ENCODE peak calls at places on chromosomes 4 and X, in seven cellular contexts. One of them, this sample, is unnamed.

GRCh38 chrX:119237526-119238035 is 1.5 kb downstream of the PGRMC1 start:
- DNase-seq in hypothalamus: no peak
- DNase-seq in T-helper 2 cell: no peak
- DNase-seq in activated T-helper 1 cell treated with Interleukin-2 at 50 U/mL for 16 hours: no peak
- DNase-seq in IMR-90: no peak
- DNase-seq in stimulated activated CD8-positive, alpha-beta memory T cell treated with anti-CD3 and anti-CD28 coated beads, Interleukin-2, amount 100 ng/mL, for 48 hours: no peak
- DNase-seq in C1 segment of cervical spinal cord: no peak
- DNase-seq in this sample: no peak

GRCh38 chrX:35733879-35734278 is 64.3 kb upstream of the MAGEB16 start:
- DNase-seq in C1 segment of cervical spinal cord: no peak
- DNase-seq in IMR-90: no peak
- DNase-seq in hypothalamus: no peak
- DNase-seq in T-helper 2 cell: no peak
- DNase-seq in activated T-helper 1 cell treated with Interleukin-2 at 50 U/mL for 16 hours: no peak
- DNase-seq in stimulated activated CD8-positive, alpha-beta memory T cell treated with anti-CD3 and anti-CD28 coated beads, Interleukin-2, amount 100 ng/mL, for 48 hours: no peak
- DNase-seq in this sample: no peak

GRCh38 chrX:94058728-94059382 is 384.8 kb downstream of the FAM133A start:
- DNase-seq in hypothalamus: no peak
- DNase-seq in activated T-helper 1 cell treated with Interleukin-2 at 50 U/mL for 16 hours: no peak
- DNase-seq in T-helper 2 cell: no peak
- DNase-seq in stimulated activated CD8-positive, alpha-beta memory T cell treated with anti-CD3 and anti-CD28 coated beads, Interleukin-2, amount 100 ng/mL, for 48 hours: no peak
- DNase-seq in IMR-90: no peak
- DNase-seq in C1 segment of cervical spinal cord: no peak
- DNase-seq in this sample: no peak

GRCh38 chr4:157824006-157824405 is 348.8 kb downstream of the GASK1B start:
- DNase-seq in activated T-helper 1 cell treated with Interleukin-2 at 50 U/mL for 16 hours: no peak
- DNase-seq in T-helper 2 cell: no peak
- DNase-seq in hypothalamus: no peak
- DNase-seq in stimulated activated CD8-positive, alpha-beta memory T cell treated with anti-CD3 and anti-CD28 coated beads, Interleukin-2, amount 100 ng/mL, for 48 hours: no peak
- DNase-seq in C1 segment of cervical spinal cord: no peak
- DNase-seq in IMR-90: no peak
- DNase-seq in this sample: no peak

GRCh38 chr4:38101563-38101962 is 141.4 kb downstream of the PTTG2 start:
- DNase-seq in stimulated activated CD8-positive, alpha-beta memory T cell treated with anti-CD3 and anti-CD28 coated beads, Interleukin-2, amount 100 ng/mL, for 48 hours: no peak
- DNase-seq in hypothalamus: no peak
- DNase-seq in T-helper 2 cell: no peak
- DNase-seq in activated T-helper 1 cell treated with Interleukin-2 at 50 U/mL for 16 hours: no peak
- DNase-seq in IMR-90: peak
- DNase-seq in C1 segment of cervical spinal cord: no peak
- DNase-seq in this sample: no peak

GRCh38 chr4:100985576-100985975 is 361.8 kb downstream of the PPP3CA start:
- DNase-seq in T-helper 2 cell: no peak
- DNase-seq in IMR-90: no peak
- DNase-seq in activated T-helper 1 cell treated with Interleukin-2 at 50 U/mL for 16 hours: no peak
- DNase-seq in stimulated activated CD8-positive, alpha-beta memory T cell treated with anti-CD3 and anti-CD28 coated beads, Interleukin-2, amount 100 ng/mL, for 48 hours: no peak
- DNase-seq in hypothalamus: no peak
- DNase-seq in C1 segment of cervical spinal cord: no peak
- DNase-seq in this sample: no peak

GRCh38 chr4:139617702-139618490 is 47.7 kb upstream of the MGST2 start:
- DNase-seq in stimulated activated CD8-positive, alpha-beta memory T cell treated with anti-CD3 and anti-CD28 coated beads, Interleukin-2, amount 100 ng/mL, for 48 hours: no peak
- DNase-seq in IMR-90: no peak
- DNase-seq in hypothalamus: no peak
- DNase-seq in C1 segment of cervical spinal cord: no peak
- DNase-seq in activated T-helper 1 cell treated with Interleukin-2 at 50 U/mL for 16 hours: no peak
- DNase-seq in T-helper 2 cell: no peak
- DNase-seq in this sample: no peak

GRCh38 chrX:134365923-134366322 is 94.0 kb upstream of the HPRT1 start:
- DNase-seq in IMR-90: no peak
- DNase-seq in C1 segment of cervical spinal cord: no peak
- DNase-seq in stimulated activated CD8-positive, alpha-beta memory T cell treated with anti-CD3 and anti-CD28 coated beads, Interleukin-2, amount 100 ng/mL, for 48 hours: no peak
- DNase-seq in T-helper 2 cell: no peak
- DNase-seq in activated T-helper 1 cell treated with Interleukin-2 at 50 U/mL for 16 hours: no peak
- DNase-seq in hypothalamus: no peak
- DNase-seq in this sample: no peak

GRCh38 chr4:72604324-72604723 is 35.3 kb upstream of the ADAMTS3 start:
- DNase-seq in IMR-90: no peak
- DNase-seq in hypothalamus: no peak
- DNase-seq in stimulated activated CD8-positive, alpha-beta memory T cell treated with anti-CD3 and anti-CD28 coated beads, Interleukin-2, amount 100 ng/mL, for 48 hours: no peak
- DNase-seq in activated T-helper 1 cell treated with Interleukin-2 at 50 U/mL for 16 hours: no peak
- DNase-seq in T-helper 2 cell: no peak
- DNase-seq in C1 segment of cervical spinal cord: no peak
- DNase-seq in this sample: no peak

GRCh38 chr4:40763228-40763716 is 13.5 kb downstream of the NSUN7 start:
- DNase-seq in C1 segment of cervical spinal cord: no peak
- DNase-seq in T-helper 2 cell: no peak
- DNase-seq in activated T-helper 1 cell treated with Interleukin-2 at 50 U/mL for 16 hours: no peak
- DNase-seq in IMR-90: peak
- DNase-seq in hypothalamus: no peak
- DNase-seq in stimulated activated CD8-positive, alpha-beta memory T cell treated with anti-CD3 and anti-CD28 coated beads, Interleukin-2, amount 100 ng/mL, for 48 hours: peak
- DNase-seq in this sample: no peak

GRCh38 chr4:3440011-3440410 is 1.8 kb upstream of the HGFAC start:
- DNase-seq in stimulated activated CD8-positive, alpha-beta memory T cell treated with anti-CD3 and anti-CD28 coated beads, Interleukin-2, amount 100 ng/mL, for 48 hours: no peak
- DNase-seq in activated T-helper 1 cell treated with Interleukin-2 at 50 U/mL for 16 hours: no peak
- DNase-seq in T-helper 2 cell: no peak
- DNase-seq in hypothalamus: no peak
- DNase-seq in IMR-90: no peak
- DNase-seq in C1 segment of cervical spinal cord: no peak
- DNase-seq in this sample: no peak

GRCh38 chrX:47413179-47413594 is 42.8 kb downstream of the ZNF157 start:
- DNase-seq in stimulated activated CD8-positive, alpha-beta memory T cell treated with anti-CD3 and anti-CD28 coated beads, Interleukin-2, amount 100 ng/mL, for 48 hours: no peak
- DNase-seq in IMR-90: no peak
- DNase-seq in hypothalamus: no peak
- DNase-seq in C1 segment of cervical spinal cord: no peak
- DNase-seq in T-helper 2 cell: no peak
- DNase-seq in activated T-helper 1 cell treated with Interleukin-2 at 50 U/mL for 16 hours: no peak
- DNase-seq in this sample: no peak

GRCh38 chrX:41730101-41730500 is 6.1 kb downstream of the GPR82 start:
- DNase-seq in T-helper 2 cell: no peak
- DNase-seq in activated T-helper 1 cell treated with Interleukin-2 at 50 U/mL for 16 hours: no peak
- DNase-seq in hypothalamus: no peak
- DNase-seq in IMR-90: peak
- DNase-seq in stimulated activated CD8-positive, alpha-beta memory T cell treated with anti-CD3 and anti-CD28 coated beads, Interleukin-2, amount 100 ng/mL, for 48 hours: no peak
- DNase-seq in C1 segment of cervical spinal cord: no peak
- DNase-seq in this sample: no peak

GRCh38 chrX:104310084-104310483 is 55.4 kb upstream of the ESX1 start:
- DNase-seq in T-helper 2 cell: no peak
- DNase-seq in C1 segment of cervical spinal cord: peak
- DNase-seq in stimulated activated CD8-positive, alpha-beta memory T cell treated with anti-CD3 and anti-CD28 coated beads, Interleukin-2, amount 100 ng/mL, for 48 hours: no peak
- DNase-seq in IMR-90: peak
- DNase-seq in hypothalamus: no peak
- DNase-seq in activated T-helper 1 cell treated with Interleukin-2 at 50 U/mL for 16 hours: no peak
- DNase-seq in this sample: no peak

GRCh38 chr4:47774078-47774477 is 63.8 kb downstream of the CORIN start:
- DNase-seq in IMR-90: no peak
- DNase-seq in activated T-helper 1 cell treated with Interleukin-2 at 50 U/mL for 16 hours: no peak
- DNase-seq in T-helper 2 cell: no peak
- DNase-seq in hypothalamus: no peak
- DNase-seq in C1 segment of cervical spinal cord: no peak
- DNase-seq in stimulated activated CD8-positive, alpha-beta memory T cell treated with anti-CD3 and anti-CD28 coated beads, Interleukin-2, amount 100 ng/mL, for 48 hours: no peak
- DNase-seq in this sample: no peak

GRCh38 chr4:124262211-124263179 is 450.0 kb downstream of the ANKRD50 start:
- DNase-seq in stimulated activated CD8-positive, alpha-beta memory T cell treated with anti-CD3 and anti-CD28 coated beads, Interleukin-2, amount 100 ng/mL, for 48 hours: peak
- DNase-seq in hypothalamus: no peak
- DNase-seq in C1 segment of cervical spinal cord: no peak
- DNase-seq in T-helper 2 cell: no peak
- DNase-seq in activated T-helper 1 cell treated with Interleukin-2 at 50 U/mL for 16 hours: no peak
- DNase-seq in IMR-90: peak
- DNase-seq in this sample: peak

GRCh38 chr4:48017108-48017527 is 546 bp downstream of the NIPAL1 start:
- DNase-seq in activated T-helper 1 cell treated with Interleukin-2 at 50 U/mL for 16 hours: peak
- DNase-seq in IMR-90: peak
- DNase-seq in hypothalamus: no peak
- DNase-seq in C1 segment of cervical spinal cord: no peak
- DNase-seq in stimulated activated CD8-positive, alpha-beta memory T cell treated with anti-CD3 and anti-CD28 coated beads, Interleukin-2, amount 100 ng/mL, for 48 hours: peak
- DNase-seq in T-helper 2 cell: no peak
- DNase-seq in this sample: peak

GRCh38 chrX:1207496-1208025 is 4.9 kb downstream of the CRLF2 start:
- DNase-seq in IMR-90: no peak
- DNase-seq in activated T-helper 1 cell treated with Interleukin-2 at 50 U/mL for 16 hours: no peak
- DNase-seq in stimulated activated CD8-positive, alpha-beta memory T cell treated with anti-CD3 and anti-CD28 coated beads, Interleukin-2, amount 100 ng/mL, for 48 hours: no peak
- DNase-seq in T-helper 2 cell: no peak
- DNase-seq in hypothalamus: no peak
- DNase-seq in C1 segment of cervical spinal cord: no peak
- DNase-seq in this sample: no peak

GRCh38 chrX:71532078-71532752 is 689 bp upstream of the OGT start:
- DNase-seq in IMR-90: peak
- DNase-seq in hypothalamus: no peak
- DNase-seq in activated T-helper 1 cell treated with Interleukin-2 at 50 U/mL for 16 hours: peak
- DNase-seq in C1 segment of cervical spinal cord: no peak
- DNase-seq in T-helper 2 cell: no peak
- DNase-seq in stimulated activated CD8-positive, alpha-beta memory T cell treated with anti-CD3 and anti-CD28 coated beads, Interleukin-2, amount 100 ng/mL, for 48 hours: no peak
- DNase-seq in this sample: peak

GRCh38 chr4:26175905-26176304 is 144.9 kb upstream of the RBPJ start:
- DNase-seq in IMR-90: no peak
- DNase-seq in stimulated activated CD8-positive, alpha-beta memory T cell treated with anti-CD3 and anti-CD28 coated beads, Interleukin-2, amount 100 ng/mL, for 48 hours: no peak
- DNase-seq in T-helper 2 cell: no peak
- DNase-seq in hypothalamus: no peak
- DNase-seq in C1 segment of cervical spinal cord: no peak
- DNase-seq in activated T-helper 1 cell treated with Interleukin-2 at 50 U/mL for 16 hours: no peak
- DNase-seq in this sample: no peak

GRCh38 chrX:31092476-31092875 is 20.6 kb upstream of the FTHL17 start:
- DNase-seq in T-helper 2 cell: no peak
- DNase-seq in stimulated activated CD8-positive, alpha-beta memory T cell treated with anti-CD3 and anti-CD28 coated beads, Interleukin-2, amount 100 ng/mL, for 48 hours: no peak
- DNase-seq in C1 segment of cervical spinal cord: no peak
- DNase-seq in IMR-90: no peak
- DNase-seq in hypothalamus: no peak
- DNase-seq in activated T-helper 1 cell treated with Interleukin-2 at 50 U/mL for 16 hours: no peak
- DNase-seq in this sample: no peak

GRCh38 chrX:39903343-39903742 is 194.4 kb downstream of the BCOR start:
- DNase-seq in C1 segment of cervical spinal cord: no peak
- DNase-seq in hypothalamus: no peak
- DNase-seq in T-helper 2 cell: no peak
- DNase-seq in activated T-helper 1 cell treated with Interleukin-2 at 50 U/mL for 16 hours: no peak
- DNase-seq in IMR-90: peak
- DNase-seq in stimulated activated CD8-positive, alpha-beta memory T cell treated with anti-CD3 and anti-CD28 coated beads, Interleukin-2, amount 100 ng/mL, for 48 hours: no peak
- DNase-seq in this sample: no peak

GRCh38 chrX:70635669-70636068 is 191.0 kb downstream of the DLG3 start:
- DNase-seq in T-helper 2 cell: no peak
- DNase-seq in activated T-helper 1 cell treated with Interleukin-2 at 50 U/mL for 16 hours: no peak
- DNase-seq in C1 segment of cervical spinal cord: no peak
- DNase-seq in stimulated activated CD8-positive, alpha-beta memory T cell treated with anti-CD3 and anti-CD28 coated beads, Interleukin-2, amount 100 ng/mL, for 48 hours: no peak
- DNase-seq in hypothalamus: no peak
- DNase-seq in IMR-90: no peak
- DNase-seq in this sample: no peak

GRCh38 chr4:70023218-70023617 is 5.0 kb upstream of the HTN3 start:
- DNase-seq in activated T-helper 1 cell treated with Interleukin-2 at 50 U/mL for 16 hours: no peak
- DNase-seq in hypothalamus: no peak
- DNase-seq in stimulated activated CD8-positive, alpha-beta memory T cell treated with anti-CD3 and anti-CD28 coated beads, Interleukin-2, amount 100 ng/mL, for 48 hours: no peak
- DNase-seq in IMR-90: no peak
- DNase-seq in T-helper 2 cell: no peak
- DNase-seq in C1 segment of cervical spinal cord: no peak
- DNase-seq in this sample: no peak

GRCh38 chrX:130378008-130378669 is 7.3 kb downstream of the GPR119 start:
- DNase-seq in hypothalamus: no peak
- DNase-seq in C1 segment of cervical spinal cord: no peak
- DNase-seq in IMR-90: no peak
- DNase-seq in T-helper 2 cell: no peak
- DNase-seq in activated T-helper 1 cell treated with Interleukin-2 at 50 U/mL for 16 hours: no peak
- DNase-seq in stimulated activated CD8-positive, alpha-beta memory T cell treated with anti-CD3 and anti-CD28 coated beads, Interleukin-2, amount 100 ng/mL, for 48 hours: no peak
- DNase-seq in this sample: no peak

GRCh38 chrX:537156-537555 is 93.4 kb upstream of the SHOX start:
- DNase-seq in activated T-helper 1 cell treated with Interleukin-2 at 50 U/mL for 16 hours: no peak
- DNase-seq in stimulated activated CD8-positive, alpha-beta memory T cell treated with anti-CD3 and anti-CD28 coated beads, Interleukin-2, amount 100 ng/mL, for 48 hours: no peak
- DNase-seq in hypothalamus: no peak
- DNase-seq in T-helper 2 cell: no peak
- DNase-seq in IMR-90: no peak
- DNase-seq in C1 segment of cervical spinal cord: no peak
- DNase-seq in this sample: no peak

GRCh38 chr4:20026456-20026855 is 225.2 kb upstream of the SLIT2 start:
- DNase-seq in hypothalamus: no peak
- DNase-seq in activated T-helper 1 cell treated with Interleukin-2 at 50 U/mL for 16 hours: no peak
- DNase-seq in IMR-90: peak
- DNase-seq in C1 segment of cervical spinal cord: no peak
- DNase-seq in T-helper 2 cell: no peak
- DNase-seq in stimulated activated CD8-positive, alpha-beta memory T cell treated with anti-CD3 and anti-CD28 coated beads, Interleukin-2, amount 100 ng/mL, for 48 hours: no peak
- DNase-seq in this sample: no peak

GRCh38 chrX:65877953-65878352 is 161.9 kb downstream of the VSIG4 start:
- DNase-seq in T-helper 2 cell: no peak
- DNase-seq in stimulated activated CD8-positive, alpha-beta memory T cell treated with anti-CD3 and anti-CD28 coated beads, Interleukin-2, amount 100 ng/mL, for 48 hours: no peak
- DNase-seq in activated T-helper 1 cell treated with Interleukin-2 at 50 U/mL for 16 hours: no peak
- DNase-seq in C1 segment of cervical spinal cord: no peak
- DNase-seq in hypothalamus: no peak
- DNase-seq in IMR-90: no peak
- DNase-seq in this sample: no peak

GRCh38 chrX:69508610-69509009 is 4.5 kb downstream of the NALF2 start:
- DNase-seq in stimulated activated CD8-positive, alpha-beta memory T cell treated with anti-CD3 and anti-CD28 coated beads, Interleukin-2, amount 100 ng/mL, for 48 hours: no peak
- DNase-seq in hypothalamus: no peak
- DNase-seq in T-helper 2 cell: no peak
- DNase-seq in activated T-helper 1 cell treated with Interleukin-2 at 50 U/mL for 16 hours: no peak
- DNase-seq in C1 segment of cervical spinal cord: no peak
- DNase-seq in IMR-90: no peak
- DNase-seq in this sample: no peak

GRCh38 chr4:28555851-28556250 is 1695.2 kb downstream of the STIM2 start:
- DNase-seq in IMR-90: peak
- DNase-seq in T-helper 2 cell: no peak
- DNase-seq in C1 segment of cervical spinal cord: no peak
- DNase-seq in hypothalamus: no peak
- DNase-seq in stimulated activated CD8-positive, alpha-beta memory T cell treated with anti-CD3 and anti-CD28 coated beads, Interleukin-2, amount 100 ng/mL, for 48 hours: no peak
- DNase-seq in activated T-helper 1 cell treated with Interleukin-2 at 50 U/mL for 16 hours: no peak
- DNase-seq in this sample: no peak

GRCh38 chr4:128502818-128503527 is 215.4 kb upstream of the PGRMC2 start:
- DNase-seq in C1 segment of cervical spinal cord: no peak
- DNase-seq in stimulated activated CD8-positive, alpha-beta memory T cell treated with anti-CD3 and anti-CD28 coated beads, Interleukin-2, amount 100 ng/mL, for 48 hours: no peak
- DNase-seq in activated T-helper 1 cell treated with Interleukin-2 at 50 U/mL for 16 hours: no peak
- DNase-seq in hypothalamus: no peak
- DNase-seq in T-helper 2 cell: no peak
- DNase-seq in IMR-90: no peak
- DNase-seq in this sample: no peak

GRCh38 chrX:139204576-139204902 is 326.0 kb upstream of the F9 start:
- DNase-seq in stimulated activated CD8-positive, alpha-beta memory T cell treated with anti-CD3 and anti-CD28 coated beads, Interleukin-2, amount 100 ng/mL, for 48 hours: no peak
- DNase-seq in IMR-90: no peak
- DNase-seq in hypothalamus: no peak
- DNase-seq in C1 segment of cervical spinal cord: no peak
- DNase-seq in T-helper 2 cell: no peak
- DNase-seq in activated T-helper 1 cell treated with Interleukin-2 at 50 U/mL for 16 hours: no peak
- DNase-seq in this sample: no peak

GRCh38 chr4:144190009-144190408 is 49.5 kb upstream of the GYPA start:
- DNase-seq in hypothalamus: no peak
- DNase-seq in activated T-helper 1 cell treated with Interleukin-2 at 50 U/mL for 16 hours: no peak
- DNase-seq in IMR-90: no peak
- DNase-seq in stimulated activated CD8-positive, alpha-beta memory T cell treated with anti-CD3 and anti-CD28 coated beads, Interleukin-2, amount 100 ng/mL, for 48 hours: no peak
- DNase-seq in T-helper 2 cell: no peak
- DNase-seq in C1 segment of cervical spinal cord: no peak
- DNase-seq in this sample: no peak

GRCh38 chr4:38644201-38644600 is 19.8 kb upstream of the KLF3 start:
- DNase-seq in IMR-90: no peak
- DNase-seq in hypothalamus: no peak
- DNase-seq in T-helper 2 cell: no peak
- DNase-seq in stimulated activated CD8-positive, alpha-beta memory T cell treated with anti-CD3 and anti-CD28 coated beads, Interleukin-2, amount 100 ng/mL, for 48 hours: no peak
- DNase-seq in C1 segment of cervical spinal cord: no peak
- DNase-seq in activated T-helper 1 cell treated with Interleukin-2 at 50 U/mL for 16 hours: no peak
- DNase-seq in this sample: no peak

GRCh38 chr4:82372502-82372873 is 1.3 kb downstream of the HNRNPD start:
- DNase-seq in T-helper 2 cell: no peak
- DNase-seq in IMR-90: peak
- DNase-seq in C1 segment of cervical spinal cord: peak
- DNase-seq in hypothalamus: no peak
- DNase-seq in stimulated activated CD8-positive, alpha-beta memory T cell treated with anti-CD3 and anti-CD28 coated beads, Interleukin-2, amount 100 ng/mL, for 48 hours: peak
- DNase-seq in activated T-helper 1 cell treated with Interleukin-2 at 50 U/mL for 16 hours: no peak
- DNase-seq in this sample: peak